ENCODE peak calls at places on chromosomes 5 and 9, in four cellular contexts. W is stomach, L is neuronal stem cell, Z is left ventricle myocardium inferior. M is an unnamed sample.
A peak's percentile ranks its signal among the peaks of the same experiment; 100 is the strongest.

GRCh38 chr9:114911167-114911821 is 19.1 kb downstream of the TNFSF8 start:
- DNase-seq in L (peak; percentile 51), W (no peak), Z (no peak), M (no peak)

GRCh38 chr5:75243100-75243499 is 6.4 kb upstream of the ANKRD31 start:
- DNase-seq in L (no peak), Z (no peak), W (no peak), M (no peak)

GRCh38 chr9:128396970-128397613 is 23.6 kb upstream of the CERCAM start:
- DNase-seq in L (no peak), W (no peak), Z (peak; percentile 58), M (no peak)

GRCh38 chr5:39219433-39219832 is at the start of gene FYB1:
- DNase-seq in L (no peak), Z (peak; percentile 46), W (no peak), M (peak; percentile 77)

GRCh38 chr5:157365732-157366131 is 94.3 kb upstream of the NIPAL4 start:
- DNase-seq in Z (no peak), W (no peak), L (no peak), M (no peak)

GRCh38 chr5:71482132-71482531 is 26.7 kb downstream of the BDP1 start:
- DNase-seq in W (no peak), Z (no peak), L (no peak), M (no peak)

GRCh38 chr9:38622083-38622674 is 1.8 kb upstream of the ANKRD18A start:
- DNase-seq in L (peak; percentile 29), Z (no peak), W (no peak), M (no peak)

GRCh38 chr5:87122171-87122977 is 145.3 kb upstream of the RASA1 start:
- DNase-seq in Z (no peak), W (no peak), L (no peak), M (no peak)

GRCh38 chr5:77333451-77334123 is 123.1 kb downstream of the PDE8B start:
- DNase-seq in W (no peak), Z (no peak), L (no peak), M (peak; percentile 72)

GRCh38 chr5:95697781-95698681 is 15.2 kb upstream of the SPATA9 start:
- DNase-seq in W (no peak), L (no peak), Z (no peak), M (no peak)

GRCh38 chr9:100427366-100428263 is 672 bp downstream of the MSANTD3 start:
- DNase-seq in W (peak; percentile 35), Z (peak; percentile 30), L (peak; percentile 48), M (peak; percentile 85)

GRCh38 chr5:33091571-33092363 is 349.0 kb upstream of the TARS1 start:
- DNase-seq in W (no peak), Z (no peak), L (no peak), M (no peak)

GRCh38 chr5:86030753-86031152 is 587.0 kb upstream of the COX7C start:
- DNase-seq in L (no peak), Z (no peak), W (no peak), M (no peak)

GRCh38 chr9:137795156-137795666 is 82.4 kb upstream of the CACNA1B start:
- DNase-seq in W (no peak), L (no peak), Z (no peak), M (no peak)

GRCh38 chr5:173859315-173860038 is 28.7 kb upstream of the CPEB4 start:
- DNase-seq in Z (no peak), L (no peak), W (no peak), M (no peak)

GRCh38 chr9:68949271-68950000 is 64.5 kb downstream of the PRKACG start:
- DNase-seq in W (no peak), Z (peak; percentile 24), L (no peak), M (no peak)

GRCh38 chr5:54905942-54906537 is 79.4 kb downstream of the ESM1 start:
- DNase-seq in L (peak; percentile 57), W (peak; percentile 86), Z (peak; percentile 46), M (peak; percentile 79)

GRCh38 chr5:180820788-180821321 is 18.2 kb upstream of the MGAT1 start:
- DNase-seq in W (no peak), L (no peak), Z (no peak), M (no peak)

GRCh38 chr9:34899535-34900158 is 58.4 kb upstream of the PHF24 start:
- DNase-seq in W (peak; percentile 80), Z (peak; percentile 79), L (peak; percentile 86), M (peak; percentile 84)

GRCh38 chr9:136750526-136750925 is 2.2 kb upstream of the LCN6 start:
- DNase-seq in L (no peak), Z (no peak), W (no peak), M (no peak)

GRCh38 chr5:10753178-10753577 is 7.9 kb downstream of the DAP start:
- DNase-seq in Z (no peak), L (no peak), W (no peak), M (no peak)

GRCh38 chr5:128408622-128409021 is 129.4 kb downstream of the FBN2 start:
- DNase-seq in Z (no peak), L (no peak), W (no peak), M (no peak)

GRCh38 chr5:41908374-41909079 is 4.4 kb downstream of the RIMOC1 start:
- DNase-seq in L (no peak), Z (no peak), W (no peak), M (no peak)

GRCh38 chr9:89533396-89534187 is 35.7 kb upstream of the SEMA4D start:
- DNase-seq in W (no peak), Z (no peak), L (no peak), M (no peak)

GRCh38 chr9:135887585-135888050 is 19.7 kb downstream of the CAMSAP1 start:
- DNase-seq in W (peak; percentile 26), L (no peak), Z (no peak), M (no peak)

GRCh38 chr5:72065751-72066255 is 41.5 kb upstream of the MAP1B start:
- DNase-seq in Z (no peak), W (no peak), L (peak; percentile 77), M (no peak)

GRCh38 chr5:137752873-137753226 is 1.3 kb downstream of the HNRNPA0 start:
- DNase-seq in W (peak; percentile 27), L (no peak), Z (no peak), M (no peak)

GRCh38 chr5:60377826-60378225 is 322.1 kb downstream of the DEPDC1B start:
- DNase-seq in Z (no peak), W (no peak), L (no peak), M (no peak)

GRCh38 chr9:71984388-71985069 is 73.1 kb downstream of the C9orf85 start:
- DNase-seq in W (no peak), L (no peak), Z (peak; percentile 62), M (no peak)

GRCh38 chr5:83632874-83633273 is 87.8 kb downstream of the HAPLN1 start:
- DNase-seq in Z (no peak), L (no peak), W (no peak), M (no peak)

GRCh38 chr9:84947412-84947972 is 278.0 kb downstream of the NTRK2 start:
- DNase-seq in W (no peak), L (no peak), Z (peak; percentile 16), M (no peak)

GRCh38 chr5:118832974-118833373 is 155.4 kb downstream of the DTWD2 start:
- DNase-seq in L (no peak), Z (no peak), W (no peak), M (no peak)

GRCh38 chr5:151078490-151079262 is 2.2 kb downstream of the TNIP1 start:
- DNase-seq in Z (no peak), W (no peak), L (no peak), M (no peak)

GRCh38 chr5:73405691-73406090 is 42.9 kb downstream of the FOXD1 start:
- DNase-seq in Z (no peak), L (no peak), W (no peak), M (no peak)

GRCh38 chr5:68949711-68950110 is 144.1 kb upstream of the SLC30A5 start:
- DNase-seq in W (no peak), L (no peak), Z (no peak), M (no peak)

GRCh38 chr9:3490957-3491356 is 34.8 kb downstream of the RFX3 start:
- DNase-seq in W (no peak), L (no peak), Z (no peak), M (no peak)

GRCh38 chr9:136529516-136530471 is 16.1 kb downstream of the NOTCH1 start:
- DNase-seq in L (no peak), Z (no peak), W (no peak), M (no peak)

GRCh38 chr5:89878733-89879132 is 530.8 kb downstream of the CETN3 start:
- DNase-seq in W (no peak), Z (no peak), L (no peak), M (no peak)
- H3K27ac ChIP-seq in W (no peak overlapping the region), Z (no peak overlapping the region), L (no peak overlapping the region), M (no peak overlapping the region)

GRCh38 chr9:121781143-121781542 is 129.7 kb downstream of the DAB2IP start:
- DNase-seq in L (no peak), W (peak; percentile 14), Z (no peak), M (no peak)
- H3K27ac ChIP-seq in L (no peak overlapping the region), W (no peak overlapping the region), Z (no peak overlapping the region), M (peak overlapping the region; percentile 83)

DNA sequence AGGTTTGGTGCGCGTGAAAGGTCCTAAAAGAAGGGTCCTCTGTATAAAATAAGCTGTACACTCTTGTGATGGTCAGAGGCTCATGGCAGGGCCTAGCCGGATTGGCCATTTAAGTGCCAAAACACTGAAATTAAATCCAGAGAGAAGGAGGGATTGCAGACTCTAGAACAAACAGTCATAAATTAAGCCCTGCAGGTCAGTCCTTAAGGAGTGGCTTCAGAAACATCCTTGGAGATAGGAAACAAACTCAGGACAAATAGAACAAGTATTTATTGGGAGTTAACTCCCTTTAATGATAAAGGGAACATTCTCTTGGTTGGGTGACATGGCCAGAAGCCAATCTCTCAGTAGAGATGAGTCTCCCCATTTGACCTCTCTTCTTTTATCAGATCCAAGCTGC is 17.4 kb downstream of the PCSK5 start:
- DNase-seq in Z (no peak), W (no peak), L (no peak), M (no peak)
- H3K27ac ChIP-seq in Z (no peak overlapping the region), W (no peak overlapping the region), L (no peak overlapping the region), M (no peak overlapping the region)

GRCh38 chr5:149441194-149441753 is 62.2 kb upstream of the IL17B start:
- DNase-seq in W (no peak), L (no peak), Z (no peak), M (no peak)

GRCh38 chr5:149441986-149442385 is 62.9 kb upstream of the IL17B start:
- DNase-seq in Z (no peak), L (no peak), W (no peak), M (no peak)

GRCh38 chr5:149442563-149443182 is 63.6 kb upstream of the IL17B start:
- DNase-seq in W (peak; percentile 90), L (peak; percentile 56), Z (peak; percentile 85), M (peak; percentile 90)

GRCh38 chr5:149445343-149445738 is 66.2 kb upstream of the IL17B start:
- DNase-seq in Z (no peak), W (no peak), L (no peak), M (no peak)

DNA sequence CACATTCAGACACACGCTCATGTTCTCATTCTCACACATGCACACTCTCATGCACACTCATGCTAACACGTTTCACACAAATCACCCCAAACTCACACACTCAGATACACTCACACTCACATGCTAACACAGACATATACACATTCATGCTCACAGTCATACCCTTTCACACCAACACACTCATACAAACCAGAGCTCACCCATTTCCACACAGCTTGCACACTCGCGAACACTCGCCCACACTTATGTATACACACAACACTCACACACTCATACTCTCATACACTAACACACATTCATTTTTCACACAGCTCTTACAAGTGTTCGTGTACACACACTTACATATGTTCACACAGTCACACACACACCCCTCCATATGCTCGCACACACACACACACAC is 64.1 kb upstream of the IL17B start:
- DNase-seq in W (no peak), L (no peak), Z (no peak), M (no peak)
- H3K27ac ChIP-seq in W (peak overlapping the region; percentile 74), L (no peak overlapping the region), Z (peak overlapping the region; percentile 91), M (peak overlapping the region; percentile 98)

M was measured in sigmoid colon.